ENCODE peak calls at places on chromosomes 3 and 15, in five cellular contexts. G is iPS DF 6.9, L is right atrium auricular region, V is H7, M is cardiac muscle cell. Y is an unnamed sample. For H3K36me3, the result is how much of the 10 kb centered on the place peaks cover.

GRCh38 chr3:139124197-139124596 is 79.5 kb upstream of the PRR23C start:
- DNase-seq in G (no peak), L (no peak), V (no peak), M (no peak), Y (no peak)

GRCh38 chr3:64053581-64053980 is 30.3 kb upstream of the PSMD6 start:
- DNase-seq in G (no peak), L (no peak), V (no peak), M (no peak), Y (no peak)

GRCh38 chr15:73940061-73940981 is 14.1 kb downstream of the LOXL1 start:
- DNase-seq in G (no peak), L (no peak), V (peak), M (peak), Y (no peak)

GRCh38 chr15:55277116-55277564 is 12.5 kb downstream of the RAB27A start:
- DNase-seq in G (no peak), L (no peak), V (no peak), M (peak), Y (no peak)

GRCh38 chr3:72224804-72225509 is 440.0 kb upstream of the PROK2 start:
- DNase-seq in G (no peak), L (no peak), V (no peak), M (no peak), Y (no peak)

GRCh38 chr15:43441316-43441715 is 51.6 kb downstream of the TP53BP1 start:
- DNase-seq in G (no peak), L (no peak), V (no peak), M (peak), Y (no peak)

GRCh38 chr3:50583897-50584296 is 14.6 kb downstream of the HEMK1 start:
- DNase-seq in G (no peak), L (peak), V (no peak), M (no peak), Y (no peak)

GRCh38 chr3:88005066-88005465 is 53.7 kb downstream of the CGGBP1 start:
- DNase-seq in G (no peak), L (no peak), V (no peak), M (peak), Y (peak)

GRCh38 chr3:139327861-139328260 is 16.0 kb upstream of the MRPS22 start:
- DNase-seq in G (no peak), L (no peak), V (no peak), M (no peak), Y (no peak)

GRCh38 chr3:175163686-175164085 is 304.6 kb downstream of the NAALADL2 start:
- DNase-seq in G (no peak), L (no peak), V (no peak), M (no peak), Y (no peak)

GRCh38 chr3:113249111-113249510 is 37.8 kb downstream of the BOC start:
- DNase-seq in G (no peak), L (no peak), V (no peak), M (peak), Y (no peak)

DNA sequence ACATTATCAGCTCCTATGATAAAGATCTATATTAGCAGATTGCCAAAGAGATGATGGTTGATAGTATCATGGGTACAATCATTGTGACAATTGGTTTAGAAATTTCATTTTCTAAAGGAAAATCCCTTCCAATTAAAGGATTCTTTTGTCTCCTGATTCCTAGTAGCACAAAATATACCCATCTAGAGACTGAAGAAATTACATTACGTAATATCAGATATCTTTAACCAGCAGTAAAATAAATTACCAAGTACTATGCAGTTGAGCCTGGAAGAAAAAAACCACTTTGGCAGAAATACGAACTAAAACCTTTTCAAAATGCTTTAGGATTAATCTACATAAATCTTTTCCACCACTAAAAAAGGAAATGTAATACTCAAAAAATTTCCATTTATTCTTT is 35.6 kb upstream of the SHC4 start:
- DNase-seq in G (no peak), L (no peak), V (no peak), M (no peak), Y (no peak)
- H3K36me3 ChIP-seq in G (under half), L (half or more), V (under half), M (half or more), Y (under half)

GRCh38 chr15:92925409-92925808 is 25.3 kb downstream of the CHD2 start:
- DNase-seq in G (no peak), L (no peak), V (no peak), M (no peak), Y (no peak)
- H3K36me3 ChIP-seq in G (under half), L (half or more), V (under half), M (half or more), Y (under half)

DNA sequence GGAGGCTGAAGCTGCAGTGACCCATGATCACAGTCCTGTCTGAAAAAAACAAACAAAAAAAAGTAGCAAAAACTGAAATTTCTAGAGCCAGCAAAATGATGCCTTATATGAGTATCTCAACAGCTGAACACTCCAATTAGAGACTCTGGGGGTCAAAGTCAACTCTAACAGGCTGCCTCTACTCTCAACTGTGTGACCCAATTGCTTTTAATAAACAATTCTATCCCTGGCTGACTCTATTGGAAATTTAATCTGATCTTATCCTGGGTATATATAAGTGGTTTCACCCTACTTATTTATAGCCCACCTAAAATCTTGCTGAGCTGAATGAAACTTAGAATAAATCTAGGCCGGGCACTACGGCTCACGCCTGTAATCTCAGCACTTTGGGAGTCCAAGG is 29.0 kb downstream of the SMARCC1 start:
- DNase-seq in G (no peak), L (no peak), V (no peak), M (no peak), Y (no peak)
- H3K36me3 ChIP-seq in G (under half), L (under half), V (under half), M (under half), Y (under half)

DNA sequence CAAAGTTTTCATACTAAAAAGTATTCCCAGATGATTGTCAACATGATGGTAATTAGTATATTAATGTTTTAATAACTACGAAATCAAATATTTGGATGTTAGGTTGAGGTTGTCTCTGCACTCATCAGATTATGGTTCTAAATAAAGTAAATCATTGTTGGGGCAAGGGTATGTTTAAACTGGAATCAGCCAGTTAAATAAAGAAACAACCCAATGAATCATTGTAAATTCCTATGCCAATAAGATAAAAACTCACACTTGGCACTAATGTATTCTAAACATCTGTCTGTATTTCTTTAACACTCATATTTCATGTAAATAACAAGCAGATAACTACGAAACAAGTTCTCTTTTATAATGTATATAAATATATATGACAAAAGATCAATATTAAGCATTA is 92.7 kb downstream of the PEAK1 start:
- DNase-seq in G (no peak), L (no peak), V (no peak), M (no peak), Y (no peak)
- H3K36me3 ChIP-seq in G (under half), L (under half), V (under half), M (under half), Y (under half)